ENCODE peak calls at places on chromosomes 4 and X, in six cellular contexts. L is IMR-90, P is H1, D is mesendoderm, X is mesenchymal stem cell, W is trophoblast cell. G is an unnamed sample. For H3K36me3, the result is how much of the 10 kb centered on the place peaks cover.

GRCh38 chr4:911871-912490 is 20.1 kb downstream of the GAK start:
- DNase-seq in L (no peak), P (no peak), D (no peak), X (no peak), W (no peak), G (no peak)

GRCh38 chr4:141046255-141046654 is 87.0 kb downstream of the RNF150 start:
- DNase-seq in L (peak), P (no peak), D (peak), X (peak), W (peak), G (no peak)

GRCh38 chr4:100117749-100118148 is 72.5 kb downstream of the DDIT4L start:
- DNase-seq in L (no peak), P (no peak), D (no peak), X (no peak), W (no peak), G (no peak)

GRCh38 chrX:42087960-42088359 is 164.6 kb upstream of the CASK start:
- DNase-seq in L (no peak), P (no peak), D (no peak), X (no peak), W (no peak), G (peak)

GRCh38 chr4:33837043-33837442 is 2407.3 kb downstream of the ARAP2 start:
- DNase-seq in L (peak), P (no peak), D (peak), X (peak), W (peak), G (no peak)

GRCh38 chr4:158211288-158211687 is 1.0 kb downstream of the TMEM144 start:
- DNase-seq in L (no peak), P (no peak), D (peak), X (no peak), W (no peak), G (no peak)

GRCh38 chr4:118974758-118975157 is 86.1 kb downstream of the SYNPO2 start:
- DNase-seq in L (peak), P (no peak), D (no peak), X (no peak), W (no peak), G (no peak)

GRCh38 chr4:146310319-146311021 is 96.1 kb downstream of the REELD1 start:
- DNase-seq in L (no peak), P (no peak), D (no peak), X (no peak), W (no peak), G (no peak)

GRCh38 chr4:10456270-10457254 is 664 bp downstream of the ZNF518B start:
- DNase-seq in L (peak), P (peak), D (peak), X (peak), W (peak), G (no peak)

GRCh38 chr4:145390566-145390965 is 91.1 kb upstream of the SMAD1 start:
- DNase-seq in L (no peak), P (no peak), D (no peak), X (no peak), W (no peak), G (no peak)

GRCh38 chr4:40199999-40200880 is 3.4 kb downstream of the RHOH start:
- DNase-seq in L (peak), P (no peak), D (no peak), X (peak), W (peak), G (no peak)

GRCh38 chr4:109166586-109166985 is 135.9 kb downstream of the COL25A1 start:
- DNase-seq in L (no peak), P (no peak), D (no peak), X (no peak), W (no peak), G (no peak)
- H4K8ac ChIP-seq in L (no peak), P (no peak), D (no peak), X (no peak), W (no peak), G (no peak)

GRCh38 chr4:47219586-47219985 is 188.2 kb downstream of the GABRB1 start:
- DNase-seq in L (peak), P (no peak), D (no peak), X (peak), W (no peak), G (no peak)

GRCh38 chr4:47217291-47217690 is 185.9 kb downstream of the GABRB1 start:
- DNase-seq in L (no peak), P (no peak), D (no peak), X (no peak), W (no peak), G (no peak)

GRCh38 chr4:47215759-47216158 is 184.4 kb downstream of the GABRB1 start:
- DNase-seq in L (peak), P (no peak), D (no peak), X (no peak), W (no peak), G (no peak)

GRCh38 chr4:47217884-47218283 is 186.5 kb downstream of the GABRB1 start:
- DNase-seq in L (no peak), P (no peak), D (no peak), X (peak), W (no peak), G (no peak)

DNA sequence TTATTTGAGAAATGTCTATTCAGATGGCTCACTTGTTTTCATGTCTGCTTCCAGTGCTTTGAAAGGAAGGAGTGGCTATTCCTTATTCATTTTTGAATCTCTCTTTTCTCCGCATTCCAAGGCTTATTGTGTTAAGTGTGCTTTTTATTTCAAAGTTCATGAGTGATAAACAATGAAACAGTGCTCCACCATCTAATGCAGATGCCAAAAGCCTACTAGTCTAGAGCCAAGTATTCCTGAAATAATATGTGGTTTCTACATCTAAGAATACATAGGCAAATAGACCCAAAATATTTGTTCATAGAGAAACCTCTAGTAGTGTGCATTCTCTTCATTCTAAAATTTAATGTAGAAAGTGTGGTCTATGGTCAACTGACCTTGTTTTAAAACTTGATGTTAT is 187.3 kb downstream of the GABRB1 start:
- DNase-seq in L (no peak), P (no peak), D (no peak), X (no peak), W (no peak), G (no peak)
- H3K36me3 ChIP-seq in L (under half), P (under half), D (under half), X (under half), W (under half), G (under half)

DNA sequence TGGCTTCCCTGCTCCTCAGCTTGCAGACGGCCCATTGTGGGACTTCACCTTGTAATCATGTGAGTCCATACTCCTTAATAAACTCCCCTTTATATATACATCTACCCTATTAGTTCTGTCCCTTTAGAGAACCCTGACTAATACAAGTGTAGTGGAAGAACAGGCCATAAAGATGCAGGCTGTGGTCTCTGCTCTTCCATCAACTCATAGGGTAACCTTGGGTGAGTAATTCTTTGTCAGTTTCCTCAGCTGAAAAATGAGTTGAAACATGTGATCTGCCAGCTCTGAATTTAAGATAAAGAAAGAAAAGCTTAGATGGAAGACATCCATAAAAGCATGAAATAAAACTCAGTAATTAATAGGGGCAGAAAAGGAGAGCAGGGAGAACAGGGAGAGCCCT is 103.6 kb downstream of the ENOX2 start:
- DNase-seq in L (peak), P (no peak), D (no peak), X (peak), W (no peak), G (no peak)
- H4K8ac ChIP-seq in L (no peak), P (no peak), D (no peak), X (no peak), W (no peak), G (no peak)

GRCh38 chr4:53307819-53308773 is 57.8 kb downstream of the SCFD2 start:
- DNase-seq in L (peak), P (no peak), D (no peak), X (no peak), W (no peak), G (no peak)
- H3K36me3 ChIP-seq in L (under half), P (under half), D (under half), X (under half), W (under half), G (under half)

DNA sequence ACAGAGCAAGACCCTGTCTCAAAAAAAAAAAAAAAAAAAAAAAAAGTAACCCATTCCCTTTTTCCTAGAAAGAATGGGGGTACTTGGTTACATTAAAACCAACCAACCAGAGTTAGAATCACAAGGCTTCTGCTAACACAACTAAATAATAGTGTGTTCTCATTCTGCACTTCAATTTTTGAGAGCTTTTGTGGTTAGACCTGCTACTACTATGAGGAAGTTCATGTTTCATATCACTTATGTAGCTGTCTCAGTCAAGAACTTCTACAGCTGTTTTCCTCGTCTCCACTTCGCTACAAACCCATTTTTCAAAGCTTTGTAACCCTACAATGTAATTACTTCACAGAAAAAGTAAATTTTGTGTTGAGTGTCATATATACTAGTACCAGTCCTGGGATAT is 58.3 kb downstream of the PDHA2 start:
- DNase-seq in L (no peak), P (no peak), D (no peak), X (no peak), W (no peak), G (no peak)
- H4K8ac ChIP-seq in L (no peak), P (no peak), D (no peak), X (no peak), W (no peak), G (no peak)

DNA sequence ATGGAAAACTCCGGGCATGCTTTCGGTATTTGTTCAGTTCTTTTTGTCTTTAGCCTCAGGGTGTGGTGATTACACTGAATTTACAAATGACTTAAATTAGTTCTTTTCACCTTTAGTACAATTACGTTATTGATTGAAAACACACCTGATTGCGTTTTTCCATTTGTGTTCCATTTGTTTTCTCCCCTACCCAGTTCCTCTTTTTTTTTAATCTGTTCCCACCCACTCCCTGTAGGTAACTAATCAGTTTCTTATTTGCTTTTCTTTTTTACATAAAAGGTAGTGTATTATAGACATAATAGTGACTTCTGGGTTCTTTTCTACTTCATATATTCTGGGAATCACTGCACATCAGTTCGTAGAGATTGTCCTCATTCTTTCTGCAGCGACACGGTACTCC is 53.4 kb downstream of the TNIP2 start:
- DNase-seq in L (no peak), P (no peak), D (no peak), X (no peak), W (no peak), G (no peak)
- H3K36me3 ChIP-seq in L (half or more), P (under half), D (under half), X (half or more), W (half or more), G (half or more)

GRCh38 chr4:82899339-82899738 is 1.2 kb upstream of the THAP9 start:
- DNase-seq in L (no peak), P (no peak), D (no peak), X (peak), W (no peak), G (no peak)

GRCh38 chr4:82900016-82900334 is 560 bp upstream of the THAP9 start:
- DNase-seq in L (peak), P (no peak), D (no peak), X (no peak), W (no peak), G (peak)

GRCh38 chr4:82898322-82899243 is 2.0 kb upstream of the THAP9 start:
- DNase-seq in L (peak), P (no peak), D (peak), X (peak), W (peak), G (no peak)

GRCh38 chr4:82901129-82901718 is 689 bp downstream of the THAP9 start:
- DNase-seq in L (no peak), P (no peak), D (no peak), X (no peak), W (no peak), G (no peak)

DNA sequence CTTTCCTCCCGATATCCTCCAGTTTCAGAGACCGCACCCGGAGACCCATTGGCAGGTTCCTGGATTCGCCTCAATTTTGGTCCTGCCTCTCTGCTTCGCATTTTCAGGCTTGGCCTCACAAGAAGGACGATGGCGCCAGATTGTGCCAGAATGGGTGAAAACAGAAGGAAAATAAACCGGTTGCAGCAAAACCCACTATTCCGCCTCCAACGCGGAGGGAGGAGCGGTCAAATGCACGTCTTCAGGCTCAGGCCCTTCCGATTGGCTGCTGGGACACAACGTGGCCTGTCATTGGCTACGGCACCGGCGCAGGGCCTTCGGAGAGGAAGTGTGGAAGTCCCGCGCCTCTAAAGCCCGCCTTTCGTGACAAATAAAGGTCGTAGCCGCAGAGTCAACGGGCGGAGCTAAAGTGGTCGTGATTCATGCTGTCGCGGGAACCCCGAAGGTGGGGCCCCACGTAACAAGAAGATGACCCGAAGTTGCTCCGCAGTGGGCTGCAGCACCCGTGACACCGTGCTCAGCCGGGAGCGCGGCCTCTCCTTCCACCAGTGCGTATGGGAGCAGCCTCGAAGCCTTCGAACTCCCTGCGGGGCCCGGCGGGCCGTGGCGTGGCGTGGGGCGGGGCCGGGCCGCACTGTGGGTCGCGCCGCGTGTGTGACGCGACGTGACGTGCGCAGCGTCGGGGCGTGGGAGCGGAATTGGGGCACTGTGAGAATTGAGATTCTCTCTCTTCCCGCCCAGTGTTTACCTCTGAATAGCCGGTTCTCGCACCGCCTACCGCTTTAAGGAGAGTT is at the start of gene THAP9:
- DNase-seq in L (peak), P (peak), D (peak), X (peak), W (peak), G (peak)
- H4K8ac ChIP-seq in L (peak), P (peak), D (peak), X (peak), W (peak), G (no peak)

DNA sequence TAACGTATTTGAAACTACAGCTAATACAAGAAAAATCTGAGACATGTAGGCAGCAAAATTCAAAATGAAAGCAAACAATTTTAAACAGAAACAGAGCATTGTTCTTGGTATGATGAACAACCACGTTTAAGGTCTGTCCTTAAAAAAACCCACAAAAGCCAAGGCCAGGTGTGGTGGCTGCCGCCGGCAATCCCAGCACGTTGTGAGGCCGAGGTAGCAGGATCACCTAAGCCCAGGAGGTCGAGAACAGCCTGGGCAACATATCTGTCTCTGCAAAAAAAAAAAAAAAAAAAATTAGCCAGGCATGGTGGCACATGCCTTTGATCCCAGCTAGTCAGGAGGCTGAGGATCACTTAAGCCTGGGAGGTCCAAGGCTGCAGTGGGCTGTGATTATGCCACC is 13.7 kb downstream of the RWDD4 start:
- DNase-seq in L (no peak), P (no peak), D (no peak), X (no peak), W (peak), G (no peak)
- H3K36me3 ChIP-seq in L (under half), P (under half), D (under half), X (under half), W (under half), G (half or more)

GRCh38 chr4:7370038-7370437 is 64.7 kb downstream of the PSAPL1 start:
- DNase-seq in L (no peak), P (no peak), D (no peak), X (no peak), W (no peak), G (no peak)
- H4K8ac ChIP-seq in L (no peak), P (no peak), D (no peak), X (no peak), W (no peak), G (no peak)

G was measured in neuronal stem cell.